ENCODE peak calls at places on chromosomes 7 and 10, in ten cellular contexts. C is activated naive CD8-positive, alpha-beta T cell treated with anti-CD3 and anti-CD28 coated beads, Interleukin-2, amount 50 U/mL, for 24 hours; Z is foreskin keratinocyte; Y is activated gamma-delta T cell treated with Interleukin-2 at 50 U/mL for 16 hours; T is SW 1271; G is germinal center; Q is GM03348; O is T-cell; I is activated T-helper 9 cell treated with anti-CD3 and anti-CD28 coated beads, Interleukin-2, amount 50 U/mL, for 16 hours; B is cardiac muscle cell. L is an unnamed sample.

GRCh38 chr7:138929969-138930368 is 51.2 kb downstream of the KIAA1549 start:
- DNase-seq in Z (no peak), Q (no peak), O (no peak), C (no peak), B (no peak), I (no peak), T (no peak), G (no peak), Y (no peak), L (no peak)

GRCh38 chr7:154842608-154843007 is 160.3 kb downstream of the PAXIP1 start:
- DNase-seq in Z (no peak), G (no peak), B (no peak), Y (no peak), O (no peak), C (no peak), Q (no peak), T (no peak), I (no peak), L (no peak)

GRCh38 chr10:71725998-71726672 is 6.6 kb upstream of the C10orf105 start:
- DNase-seq in Y (peak), I (peak), Z (no peak), C (peak), T (no peak), Q (peak), B (peak), G (peak), O (no peak), L (peak)

GRCh38 chr10:86366033-86366901 is at the start of gene GRID1:
- DNase-seq in C (no peak), Z (no peak), Q (peak), Y (no peak), B (peak), I (no peak), T (no peak), O (no peak), G (peak), L (peak)

GRCh38 chr7:94060772-94061171 is 56.6 kb upstream of the BET1 start:
- DNase-seq in B (peak), T (no peak), Y (no peak), G (no peak), O (no peak), Q (peak), I (no peak), C (no peak), Z (no peak), L (peak)

GRCh38 chr7:111735661-111736323 is 173.5 kb upstream of the IMMP2L start:
- DNase-seq in Y (peak), T (peak), B (peak), Z (peak), C (peak), G (peak), O (peak), Q (peak), I (peak), L (peak)

GRCh38 chr10:112467541-112468075 is 20.6 kb downstream of the VTI1A start:
- DNase-seq in Y (no peak), Q (no peak), T (no peak), O (no peak), G (no peak), Z (no peak), C (no peak), B (peak), I (no peak), L (no peak)

GRCh38 chr10:129305046-129305445 is 162.0 kb upstream of the MGMT start:
- DNase-seq in Q (no peak), I (no peak), C (no peak), Z (peak), Y (no peak), G (no peak), O (no peak), B (peak), T (no peak), L (no peak)

GRCh38 chr10:35822316-35822715 is 180.2 kb upstream of the FZD8 start:
- DNase-seq in Y (no peak), G (no peak), C (no peak), O (no peak), T (no peak), I (no peak), Z (peak), Q (peak), B (peak), L (peak)

GRCh38 chr10:58515296-58515956 is 2.8 kb downstream of the BICC1 start:
- DNase-seq in T (no peak), Z (no peak), C (no peak), O (no peak), Q (no peak), B (no peak), G (no peak), I (no peak), Y (no peak), L (no peak)